ENCODE peak calls at places on chromosomes 5 and 9, in nine cellular contexts. P, E, Z, B, H, W, D, R and F are unnamed samples. For H3K27me3, the result is how much of the 10 kb centered on the place peaks cover.

GRCh38 chr9:122206118-122207046 is 22.4 kb downstream of the LHX6 start:
- DNase-seq in B (no peak), Z (no peak), H (no peak), E (peak), W (no peak), R (peak), P (no peak), D (peak), F (no peak)

GRCh38 chr5:133840168-133840567 is 128.3 kb downstream of the C5orf15 start:
- DNase-seq in B (no peak), Z (no peak), E (no peak), P (no peak), W (no peak), R (no peak), D (no peak), H (no peak), F (no peak)

GRCh38 chr9:95032580-95033298 is 284.8 kb downstream of the FANCC start:
- DNase-seq in E (no peak), B (no peak), P (no peak), W (peak), R (no peak), H (peak), D (no peak), Z (no peak), F (no peak)

GRCh38 chr5:60161340-60161934 is 267.9 kb upstream of the PDE4D start:
- DNase-seq in H (no peak), W (no peak), P (no peak), B (no peak), D (no peak), R (no peak), E (no peak), Z (no peak), F (no peak)

GRCh38 chr5:137607771-137608170 is 108.6 kb upstream of the SPOCK1 start:
- DNase-seq in E (no peak), R (no peak), B (no peak), P (no peak), D (no peak), H (no peak), W (no peak), Z (no peak), F (no peak)

GRCh38 chr5:88502179-88503064 is 233.8 kb upstream of the TMEM161B start:
- DNase-seq in P (no peak), W (no peak), E (no peak), H (no peak), R (no peak), Z (no peak), D (no peak), B (no peak), F (no peak)

GRCh38 chr5:179974946-179975712 is 67.4 kb upstream of the TBC1D9B start:
- DNase-seq in P (no peak), E (no peak), R (no peak), Z (peak), D (peak), W (peak), B (peak), H (no peak), F (no peak)

GRCh38 chr9:128845186-128845931 is 15.8 kb upstream of the SPOUT1 start:
- DNase-seq in Z (no peak), B (peak), H (peak), D (no peak), P (no peak), E (no peak), W (no peak), R (peak), F (no peak)

GRCh38 chr9:128390813-128391711 is 19.9 kb downstream of the URM1 start:
- DNase-seq in B (no peak), P (no peak), H (no peak), E (no peak), D (no peak), R (no peak), W (no peak), Z (no peak), F (no peak)

GRCh38 chr9:100322954-100323536 is 29.7 kb downstream of the TEX10 start:
- DNase-seq in Z (no peak), R (no peak), H (no peak), B (no peak), E (no peak), W (peak), P (no peak), D (peak), F (no peak)

GRCh38 chr5:163880307-163880706 is 374.9 kb downstream of the MAT2B start:
- DNase-seq in E (peak), D (no peak), Z (no peak), W (no peak), P (no peak), B (no peak), R (no peak), H (no peak), F (no peak)

GRCh38 chr5:147558826-147559225 is 49.0 kb upstream of the DPYSL3 start:
- DNase-seq in D (peak), B (no peak), Z (peak), P (no peak), W (peak), H (peak), R (no peak), E (no peak), F (no peak)

GRCh38 chr9:128912270-128912853 is 8.4 kb upstream of the PHYHD1 start:
- DNase-seq in R (peak), E (peak), D (peak), W (no peak), B (peak), Z (no peak), H (no peak), P (no peak), F (no peak)

DNA sequence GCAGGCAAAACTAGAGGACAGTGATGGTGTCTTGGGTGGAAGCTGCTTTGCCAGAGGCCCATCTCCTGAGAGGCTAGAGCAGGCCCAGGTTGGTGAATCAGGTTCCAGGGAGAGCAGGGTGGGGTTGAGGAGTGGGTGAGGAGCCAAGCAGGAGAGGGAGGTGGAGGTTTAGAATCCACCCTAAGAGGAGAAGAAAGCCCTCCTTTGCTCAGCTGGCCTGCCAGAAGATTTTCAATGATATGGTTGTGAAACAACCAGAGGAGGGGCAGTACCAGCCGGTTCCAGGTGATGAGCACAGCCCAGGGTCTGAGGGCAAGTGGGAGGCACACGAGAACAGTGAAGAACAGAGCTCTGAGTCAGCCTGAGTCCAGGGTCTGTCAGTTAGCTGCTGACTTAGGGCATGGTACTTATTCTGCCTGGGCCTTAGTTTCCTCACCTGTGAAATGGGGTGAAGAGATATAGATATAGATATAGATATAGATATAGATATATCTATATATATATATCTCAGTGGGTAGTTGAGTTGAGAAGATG is 17.8 kb downstream of the PPARGC1B start:
- DNase-seq in B (no peak), W (no peak), D (no peak), R (no peak), H (no peak), E (no peak), P (no peak), Z (no peak), F (no peak)
- H3K4me3 ChIP-seq in B (no peak), W (no peak), D (no peak), R (no peak), H (no peak), E (no peak), P (no peak), Z (no peak), F (no peak)

GRCh38 chr9:135297716-135298075 is 181.9 kb upstream of the PPP1R26 start:
- DNase-seq in R (no peak), Z (no peak), D (no peak), B (no peak), E (no peak), H (no peak), P (no peak), W (no peak), F (no peak)

GRCh38 chr9:135294826-135295225 is 184.8 kb upstream of the PPP1R26 start:
- DNase-seq in D (peak), B (no peak), P (no peak), W (no peak), Z (no peak), E (no peak), H (no peak), R (no peak), F (no peak)

GRCh38 chr9:135296783-135297715 is 182.5 kb upstream of the PPP1R26 start:
- DNase-seq in B (no peak), E (no peak), P (no peak), W (peak), Z (no peak), R (no peak), H (no peak), D (no peak), F (no peak)

GRCh38 chr9:135299239-135299590 is 180.4 kb upstream of the PPP1R26 start:
- DNase-seq in R (no peak), D (no peak), B (no peak), Z (no peak), P (no peak), E (no peak), W (no peak), H (no peak), F (no peak)

GRCh38 chr9:135295556-135296300 is 183.9 kb upstream of the PPP1R26 start:
- DNase-seq in P (no peak), Z (no peak), R (no peak), B (no peak), E (no peak), H (no peak), D (no peak), W (no peak), F (no peak)
- H3K27me3 ChIP-seq in P (under half), Z (under half), R (under half), B (under half), E (under half), H (under half), D (under half), W (under half), F (under half)

GRCh38 chr5:140251527-140251973 is 51.4 kb downstream of the PFDN1 start:
- DNase-seq in E (peak), W (no peak), H (no peak), R (no peak), D (peak), Z (peak), P (peak), B (no peak), F (no peak)
- H3K4me3 ChIP-seq in E (no peak), W (no peak), H (no peak), R (no peak), D (no peak), Z (no peak), P (no peak), B (no peak), F (no peak)

GRCh38 chr5:135832263-135832555 is 2.3 kb upstream of the SLC25A48 start:
- DNase-seq in R (no peak), B (no peak), D (no peak), Z (no peak), P (no peak), H (no peak), E (no peak), W (no peak), F (no peak)
- H3K27me3 ChIP-seq in R (under half), B (half or more), D (under half), Z (under half), P (under half), H (under half), E (under half), W (under half), F (under half)

GRCh38 chr5:78972654-78973428 is 12.3 kb downstream of the ARSB start:
- DNase-seq in Z (peak), B (no peak), W (peak), H (no peak), E (no peak), P (no peak), R (no peak), D (no peak), F (peak)
- H3K4me3 ChIP-seq in Z (no peak), B (no peak), W (no peak), H (peak), E (no peak), P (no peak), R (no peak), D (no peak), F (no peak)